ENCODE peak calls at places on chromosomes 1 and 21, in eight cellular contexts. W is right lobe of liver, J is dorsolateral prefrontal cortex, N is GM06990, B is uterus, C is lower lobe of right lung, T is mesothelial cell of epicardium, P is AG10803. O is an unnamed sample.

GRCh38 chr1:1898246-1898933 is 7.5 kb upstream of the GNB1 start:
- DNase-seq in W (no peak), J (no peak), N (no peak), B (no peak), C (no peak), T (no peak), P (no peak), O (no peak)

GRCh38 chr1:175564119-175564518 is 179.3 kb downstream of the TNR start:
- DNase-seq in W (no peak), J (no peak), N (no peak), B (no peak), C (no peak), T (no peak), P (no peak), O (no peak)

GRCh38 chr1:19029191-19030085 is 73.0 kb upstream of the IFFO2 start:
- DNase-seq in W (peak), J (no peak), N (no peak), B (no peak), C (no peak), T (no peak), P (no peak), O (no peak)

GRCh38 chr1:241963722-241964121 is 6.2 kb downstream of the BECN2 start:
- DNase-seq in W (no peak), J (no peak), N (no peak), B (no peak), C (no peak), T (no peak), P (peak), O (no peak)

GRCh38 chr1:234089396-234089795 is 184.9 kb downstream of the SLC35F3 start:
- DNase-seq in W (no peak), J (no peak), N (no peak), B (no peak), C (no peak), T (no peak), P (no peak), O (no peak)

GRCh38 chr1:105087496-105087895 is 1337.8 kb downstream of the AMY1C start:
- DNase-seq in W (no peak), J (no peak), N (no peak), B (no peak), C (no peak), T (no peak), P (no peak), O (no peak)

GRCh38 chr1:66642992-66643391 is 109.0 kb downstream of the SGIP1 start:
- DNase-seq in W (no peak), J (no peak), N (no peak), B (no peak), C (no peak), T (no peak), P (peak), O (no peak)

GRCh38 chr21:27693376-27693775 is 726.5 kb upstream of the ADAMTS5 start:
- DNase-seq in W (no peak), J (no peak), N (no peak), B (no peak), C (no peak), T (no peak), P (peak), O (no peak)

GRCh38 chr1:32062867-32063230 is 9.9 kb upstream of the TMEM39B start:
- DNase-seq in W (no peak), J (no peak), N (no peak), B (no peak), C (no peak), T (no peak), P (peak), O (no peak)

GRCh38 chr1:64864018-64864945 is 102.1 kb downstream of the JAK1 start:
- DNase-seq in W (peak), J (no peak), N (peak), B (peak), C (peak), T (no peak), P (no peak), O (peak)

GRCh38 chr1:115826642-115827041 is 14.3 kb downstream of the NHLH2 start:
- DNase-seq in W (no peak), J (no peak), N (no peak), B (no peak), C (no peak), T (no peak), P (no peak), O (no peak)

GRCh38 chr21:41171210-41171609 is 3.2 kb downstream of the BACE2 start:
- DNase-seq in W (no peak), J (peak), N (no peak), B (peak), C (peak), T (no peak), P (no peak), O (no peak)

GRCh38 chr1:112298558-112298957 is 97.5 kb upstream of the CTTNBP2NL start:
- DNase-seq in W (no peak), J (no peak), N (no peak), B (no peak), C (peak), T (peak), P (peak), O (no peak)

GRCh38 chr1:41495171-41495948 is 10.9 kb upstream of the EDN2 start:
- DNase-seq in W (no peak), J (peak), N (no peak), B (peak), C (peak), T (no peak), P (no peak), O (no peak)

GRCh38 chr1:200483491-200484143 is 73.8 kb upstream of the ZNF281 start:
- DNase-seq in W (peak), J (no peak), N (peak), B (peak), C (no peak), T (no peak), P (peak), O (no peak)

GRCh38 chr1:190102757-190103326 is 374.8 kb downstream of the BRINP3 start:
- DNase-seq in W (no peak), J (no peak), N (no peak), B (no peak), C (no peak), T (no peak), P (no peak), O (no peak)

GRCh38 chr1:182392045-182393028 is 747 bp upstream of the GLUL start:
- DNase-seq in W (no peak), J (no peak), N (no peak), B (no peak), C (peak), T (no peak), P (peak), O (peak)

GRCh38 chr1:236904874-236905741 is 99.1 kb downstream of the MT1HL1 start:
- DNase-seq in W (no peak), J (no peak), N (no peak), B (no peak), C (no peak), T (no peak), P (peak), O (no peak)

DNA sequence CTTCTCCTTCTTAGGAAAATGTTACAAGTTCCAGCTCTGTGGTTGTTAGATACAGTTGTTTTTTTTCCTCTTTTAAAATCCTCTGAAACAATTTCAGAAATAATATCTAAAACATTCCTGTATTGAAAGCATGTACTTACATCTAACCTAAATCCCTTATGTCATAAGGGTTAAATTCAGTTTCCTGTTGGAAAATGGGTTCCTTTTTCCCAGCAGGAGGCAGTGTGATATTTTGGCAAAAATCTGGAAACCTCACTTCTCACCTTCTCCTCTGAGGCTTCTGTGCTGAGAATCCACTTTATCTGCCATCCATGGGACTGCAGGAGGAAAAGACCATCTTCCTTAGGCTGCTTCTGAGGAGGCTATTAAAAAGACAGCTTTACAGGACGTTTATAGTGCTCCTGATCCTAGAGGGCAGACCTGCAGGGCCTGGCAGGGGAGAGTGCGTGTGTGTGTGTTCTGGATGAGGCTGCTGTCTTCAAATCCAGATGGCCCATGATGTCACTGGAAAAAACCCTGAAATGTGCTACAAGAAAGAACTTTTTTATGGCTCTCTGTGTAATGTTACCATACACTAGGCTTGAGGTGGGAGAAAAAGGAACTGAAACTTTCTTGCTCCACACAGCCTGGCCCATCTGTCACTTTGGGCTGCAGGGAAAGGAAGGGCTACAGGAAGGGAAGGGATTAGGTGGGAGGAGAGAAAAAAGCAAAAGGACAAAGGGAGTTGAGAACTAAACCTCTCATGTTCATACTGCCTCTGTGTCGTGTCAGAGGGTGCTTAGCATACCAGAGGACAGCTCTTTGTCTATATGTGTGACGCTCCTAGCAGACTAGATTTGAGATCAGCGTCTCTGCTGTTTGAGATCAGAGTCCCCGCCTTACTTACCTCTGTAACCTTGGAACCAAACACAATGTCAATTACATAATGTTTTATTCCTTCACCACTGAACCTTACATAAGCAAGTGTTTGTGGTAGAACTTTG is 379.2 kb upstream of the SPAG17 start:
- DNase-seq in W (no peak), J (no peak), N (peak), B (no peak), C (no peak), T (no peak), P (peak), O (no peak)
- TF ChIP-seq CTCF in W (no peak), J (peak), N (no peak), B (no peak), C (no peak), T (no peak), P (peak), O (no peak)

GRCh38 chr1:109789771-109790170 is 26.0 kb upstream of the EPS8L3 start:
- DNase-seq in W (peak), J (no peak), N (no peak), B (peak), C (peak), T (no peak), P (no peak), O (no peak)

GRCh38 chr1:109792056-109792831 is 28.5 kb upstream of the EPS8L3 start:
- DNase-seq in W (peak), J (peak), N (no peak), B (peak), C (peak), T (peak), P (peak), O (no peak)

GRCh38 chr1:109790329-109790728 is 26.6 kb upstream of the EPS8L3 start:
- DNase-seq in W (no peak), J (no peak), N (no peak), B (no peak), C (no peak), T (no peak), P (no peak), O (no peak)

GRCh38 chr1:109791495-109792040 is 27.8 kb upstream of the EPS8L3 start:
- DNase-seq in W (peak), J (no peak), N (no peak), B (peak), C (peak), T (no peak), P (no peak), O (no peak)

GRCh38 chr1:109790735-109791494 is 27.2 kb upstream of the EPS8L3 start:
- DNase-seq in W (peak), J (no peak), N (peak), B (peak), C (peak), T (no peak), P (peak), O (peak)
- TF ChIP-seq CTCF in W (peak), J (no peak), N (peak), B (no peak), C (peak), T (no peak), P (peak), O (peak)

GRCh38 chr1:156379420-156380165 is 10.6 kb downstream of the RHBG start:
- DNase-seq in W (no peak), J (no peak), N (no peak), B (no peak), C (no peak), T (no peak), P (peak), O (no peak)
- TF ChIP-seq CTCF in W (no peak), J (no peak), N (no peak), B (no peak), C (no peak), T (no peak), P (peak), O (no peak)

GRCh38 chr1:13759072-13759471 is 59.1 kb downstream of the PRDM2 start:
- DNase-seq in W (no peak), J (no peak), N (no peak), B (no peak), C (no peak), T (no peak), P (no peak), O (no peak)
- TF ChIP-seq CTCF in W (no peak), J (no peak), N (peak), B (no peak), C (peak), T (no peak), P (no peak), O (no peak)

GRCh38 chr1:151881479-151881878 is 27.8 kb downstream of the THEM4 start:
- DNase-seq in W (no peak), J (no peak), N (no peak), B (no peak), C (no peak), T (no peak), P (no peak), O (no peak)
- TF ChIP-seq CTCF in W (no peak), J (peak), N (no peak), B (no peak), C (no peak), T (no peak), P (no peak), O (no peak)

GRCh38 chr1:159778266-159778665 is 2.5 kb upstream of the DUSP23 start:
- DNase-seq in W (no peak), J (no peak), N (no peak), B (no peak), C (no peak), T (no peak), P (no peak), O (no peak)

GRCh38 chr1:159771501-159771900 is 9.3 kb upstream of the DUSP23 start:
- DNase-seq in W (no peak), J (no peak), N (no peak), B (no peak), C (no peak), T (no peak), P (no peak), O (no peak)

GRCh38 chr1:159774465-159774864 is 6.3 kb upstream of the DUSP23 start:
- DNase-seq in W (no peak), J (no peak), N (no peak), B (no peak), C (no peak), T (no peak), P (no peak), O (no peak)

GRCh38 chr1:159779403-159779851 is 1.3 kb upstream of the DUSP23 start:
- DNase-seq in W (no peak), J (no peak), N (no peak), B (peak), C (no peak), T (no peak), P (peak), O (no peak)

GRCh38 chr1:159775716-159776115 is 5.0 kb upstream of the DUSP23 start:
- DNase-seq in W (no peak), J (no peak), N (no peak), B (no peak), C (no peak), T (no peak), P (peak), O (no peak)
- TF ChIP-seq CTCF in W (peak), J (no peak), N (no peak), B (no peak), C (no peak), T (no peak), P (peak), O (no peak)

GRCh38 chr1:16237343-16237830 is 404 bp upstream of the CPLANE2 start:
- DNase-seq in W (no peak), J (no peak), N (no peak), B (no peak), C (no peak), T (no peak), P (peak), O (no peak)

GRCh38 chr1:16235347-16235746 is 1.6 kb downstream of the CPLANE2 start:
- DNase-seq in W (no peak), J (no peak), N (no peak), B (no peak), C (peak), T (no peak), P (no peak), O (no peak)

GRCh38 chr1:16236495-16237342 is at the start of gene CPLANE2:
- DNase-seq in W (peak), J (peak), N (peak), B (peak), C (peak), T (peak), P (peak), O (peak)

GRCh38 chr1:16233431-16233830 is 3.6 kb downstream of the CPLANE2 start:
- DNase-seq in W (no peak), J (no peak), N (no peak), B (no peak), C (peak), T (no peak), P (no peak), O (no peak)

DNA sequence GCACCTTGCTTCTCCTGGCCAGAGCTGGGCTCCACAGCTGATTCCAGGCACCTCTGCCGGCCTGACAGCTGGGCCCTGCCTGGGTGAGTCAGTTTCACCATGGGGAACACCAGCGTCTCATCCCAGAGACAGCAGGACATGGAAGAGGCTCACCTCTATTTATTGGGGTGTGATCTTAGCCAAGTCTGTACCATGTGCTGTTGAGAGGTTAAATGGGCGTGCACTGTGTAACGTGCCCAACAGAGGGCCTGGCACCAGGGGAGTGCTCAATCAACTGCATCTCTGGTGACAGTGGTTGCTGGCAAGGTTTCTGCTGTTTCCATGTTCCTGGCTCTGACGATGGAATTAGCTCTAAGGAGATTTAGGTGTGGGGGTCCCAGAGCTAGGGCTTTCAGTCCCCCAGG is 890 bp downstream of the CPLANE2 start:
- DNase-seq in W (peak), J (no peak), N (no peak), B (no peak), C (no peak), T (no peak), P (peak), O (no peak)
- TF ChIP-seq CTCF in W (peak), J (no peak), N (peak), B (no peak), C (peak), T (no peak), P (no peak), O (no peak)

DNA sequence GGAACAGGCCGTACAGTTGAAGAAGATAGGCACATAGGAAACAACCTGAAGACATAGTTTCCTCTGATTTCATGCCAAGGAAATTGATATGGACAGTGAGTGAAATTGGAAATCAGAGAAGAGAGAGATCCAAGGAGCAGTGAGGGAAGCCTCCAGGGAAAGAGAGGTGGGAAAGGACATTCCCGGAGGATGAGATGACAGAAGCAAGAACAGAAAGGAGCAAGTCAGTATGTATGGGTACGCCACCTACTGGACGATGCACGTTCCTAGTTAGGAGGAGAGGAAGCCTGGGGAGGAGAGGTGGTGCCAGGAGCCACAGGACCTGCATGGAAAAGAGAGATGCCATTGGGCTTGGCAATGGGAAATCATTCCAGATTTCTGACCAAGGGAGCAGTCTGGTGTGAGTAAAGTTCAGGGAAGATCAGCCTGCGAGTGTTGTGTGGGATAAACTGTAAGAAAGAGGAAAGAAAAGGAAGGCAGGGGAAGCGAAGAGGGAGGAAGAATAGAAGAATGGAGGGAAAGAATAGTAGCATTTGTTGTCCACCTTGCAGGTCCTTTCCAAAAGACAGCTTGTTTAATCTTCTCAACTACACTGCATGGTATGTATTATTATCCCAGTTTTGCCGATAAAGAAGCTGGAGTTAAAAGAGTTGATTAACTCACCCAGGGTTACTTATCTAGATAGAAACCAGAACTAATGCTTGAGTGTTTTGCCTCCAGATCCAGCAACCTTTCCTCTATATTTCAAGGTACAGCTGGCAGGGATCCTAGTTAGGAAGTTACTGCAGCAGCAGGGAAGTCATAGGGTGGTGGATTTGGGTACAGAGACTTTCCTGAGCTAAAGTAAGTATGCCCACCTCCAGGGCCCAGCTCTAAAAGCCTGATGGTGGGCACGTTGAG is 27.4 kb downstream of the C1orf116 start:
- DNase-seq in W (peak), J (peak), N (no peak), B (no peak), C (peak), T (no peak), P (peak), O (no peak)
- TF ChIP-seq CTCF in W (peak), J (peak), N (peak), B (peak), C (peak), T (peak), P (peak), O (peak)

O was measured in natural killer cell.